ENCODE peak calls at places on chromosomes 4 and X, in seven cellular contexts. J is A673, R is osteoblast, S is ovary, A is fibroblast of lung, Y is tibial artery, W is fibroblast of mammary gland. E is an unnamed sample.

GRCh38 chr4:1246901-1247810 is 1.8 kb downstream of the CTBP1 start:
- DNase-seq in Y (peak), S (peak), R (peak), A (no peak), J (peak), W (no peak), E (no peak)

GRCh38 chr4:138978600-138978999 is 37.0 kb upstream of the NOCT start:
- DNase-seq in R (no peak), W (no peak), Y (no peak), A (no peak), S (no peak), J (no peak), E (no peak)

GRCh38 chrX:37420756-37421155 is 71.6 kb downstream of the PRRG1 start:
- DNase-seq in J (no peak), R (no peak), S (no peak), Y (no peak), W (no peak), A (peak), E (no peak)

GRCh38 chr4:17236686-17237085 is 275.2 kb downstream of the QDPR start:
- DNase-seq in S (no peak), R (no peak), W (peak), J (no peak), Y (no peak), A (peak), E (peak)

GRCh38 chr4:175509320-175509719 is 302.7 kb downstream of the GPM6A start:
- DNase-seq in W (peak), J (peak), S (no peak), R (no peak), Y (no peak), A (no peak), E (no peak)

GRCh38 chr4:125382995-125383394 is 68.2 kb downstream of the FAT4 start:
- DNase-seq in A (peak), S (no peak), W (no peak), J (no peak), R (no peak), Y (no peak), E (no peak)

GRCh38 chrX:16202943-16203342 is 35.7 kb downstream of the MAGEB17 start:
- DNase-seq in S (no peak), R (no peak), J (no peak), Y (no peak), A (no peak), W (no peak), E (no peak)

GRCh38 chrX:46573896-46574336 is 351 bp downstream of the CHST7 start:
- DNase-seq in J (peak), R (peak), Y (peak), S (peak), W (peak), A (peak), E (no peak)

GRCh38 chr4:76979236-76979635 is 29.7 kb downstream of the SEPTIN11 start:
- DNase-seq in Y (no peak), A (no peak), S (no peak), J (no peak), R (no peak), W (no peak), E (no peak)

GRCh38 chrX:50813843-50814661 is at the start of gene SHROOM4:
- DNase-seq in W (peak), Y (peak), J (peak), A (peak), S (peak), R (peak), E (no peak)

GRCh38 chrX:132263127-132263526 is 43.9 kb upstream of the RAP2C start:
- DNase-seq in W (no peak), R (no peak), S (no peak), Y (no peak), A (no peak), J (no peak), E (no peak)

GRCh38 chr4:23978031-23978430 is 88.2 kb upstream of the PPARGC1A start:
- DNase-seq in J (no peak), A (peak), S (no peak), W (no peak), Y (no peak), R (no peak), E (no peak)

GRCh38 chrX:75522565-75523411 is at the start of gene ZDHHC15:
- DNase-seq in J (peak), R (peak), W (peak), Y (peak), S (peak), A (peak), E (no peak)
- H3K4me3 ChIP-seq in J (no peak), R (peak), W (no peak), Y (peak), S (peak), A (peak), E (no peak)

DNA sequence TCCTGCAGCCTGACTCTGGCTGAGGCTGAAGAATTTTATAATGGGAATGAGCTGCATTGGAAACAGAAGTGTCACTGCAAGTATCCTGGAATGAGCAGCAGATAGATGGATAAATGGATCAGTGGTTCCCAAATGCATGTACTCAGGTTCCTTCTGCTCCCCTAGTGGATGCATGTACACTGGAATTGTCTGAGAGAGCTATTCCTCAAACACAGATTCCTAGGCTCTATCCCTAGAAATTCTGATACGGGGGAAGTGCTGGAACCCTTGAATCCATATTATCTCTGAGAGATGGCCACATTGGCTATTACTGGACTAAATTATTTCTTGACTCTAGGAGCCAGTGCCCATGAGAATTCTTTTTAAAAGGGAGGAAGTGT is 64.8 kb downstream of the TMEM131L start:
- DNase-seq in A (no peak), W (no peak), Y (no peak), S (no peak), R (no peak), J (no peak), E (no peak)
- TF ChIP-seq CTCF in A (peak), W (peak), Y (peak), S (no peak), R (peak), J (peak), E (peak)

GRCh38 chrX:32687379-32687778 is 524.0 kb downstream of the DMD start:
- DNase-seq in Y (no peak), R (no peak), S (no peak), A (no peak), W (no peak), J (peak), E (no peak)
- H3K4me3 ChIP-seq in Y (no peak), R (no peak), S (no peak), A (no peak), W (no peak), J (no peak), E (no peak)

DNA sequence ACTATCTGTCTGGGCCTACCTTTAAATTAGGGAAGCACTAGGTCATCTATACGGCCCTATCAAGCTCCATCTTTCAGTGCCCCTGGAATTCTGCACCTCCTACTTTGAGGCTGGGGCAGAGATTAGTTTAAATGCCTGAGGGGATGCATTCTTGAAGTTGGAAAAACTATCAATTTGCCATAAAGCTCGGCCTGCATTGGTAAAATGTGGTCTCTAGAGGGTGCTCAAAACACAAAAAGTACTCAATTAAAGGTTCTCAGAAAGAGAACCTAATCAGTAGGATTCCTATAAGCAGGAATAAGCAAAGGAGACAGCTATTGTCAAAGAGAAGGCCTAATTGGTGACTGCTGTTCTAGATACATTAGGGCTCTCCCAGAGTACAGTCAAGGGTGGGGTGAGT is 111.7 kb downstream of the AMER1 start:
- DNase-seq in W (peak), R (no peak), A (no peak), J (peak), Y (no peak), S (no peak), E (no peak)
- TF ChIP-seq CTCF in W (peak), R (peak), A (no peak), J (peak), Y (peak), S (no peak), E (peak)

DNA sequence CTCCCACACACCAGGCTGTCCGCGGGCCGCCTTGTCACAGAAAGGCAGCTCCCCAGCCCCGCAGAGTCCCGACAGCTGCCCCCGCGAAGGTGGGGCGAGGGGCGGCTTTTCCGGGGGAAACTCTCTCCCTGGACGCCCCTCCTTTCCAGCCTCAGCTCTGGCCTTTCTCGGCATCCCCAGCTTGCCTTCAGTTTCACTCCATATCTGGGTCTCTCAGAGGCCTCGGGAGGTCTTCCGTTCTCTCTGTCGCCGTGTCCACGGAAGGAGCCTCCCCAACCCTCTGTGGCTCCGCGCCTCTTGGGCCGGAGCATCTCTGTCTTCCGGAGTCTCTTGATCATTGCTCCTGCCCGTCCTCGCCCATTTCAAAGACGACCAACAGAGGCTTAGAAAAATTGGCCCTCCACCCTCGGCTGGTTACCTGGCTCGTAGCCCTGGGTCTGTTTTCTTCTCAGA is 6.1 kb upstream of the MSX1 start:
- DNase-seq in R (peak), W (no peak), J (no peak), Y (peak), S (no peak), A (no peak), E (no peak)
- H3K4me3 ChIP-seq in R (peak), W (peak), J (peak), Y (peak), S (peak), A (peak), E (peak)

DNA sequence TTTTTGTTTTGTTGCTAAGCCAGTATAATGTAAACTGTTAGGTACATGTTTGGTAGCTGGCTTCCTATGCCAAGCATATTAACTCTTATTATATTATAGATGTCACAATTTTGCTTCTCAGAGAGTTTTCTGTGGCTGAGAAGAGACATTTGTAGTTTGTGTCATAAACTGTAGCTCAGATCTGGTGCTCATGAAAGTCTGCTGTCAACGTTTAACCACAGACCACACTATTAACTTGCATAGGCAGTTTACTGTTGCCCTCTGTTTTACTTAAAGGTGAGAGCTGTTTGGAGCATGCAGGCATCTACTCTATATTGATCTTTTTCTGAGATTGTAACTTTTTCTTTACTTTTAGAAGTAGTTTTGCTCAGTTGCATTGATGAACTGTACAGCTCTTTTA is 166.8 kb downstream of the TLL1 start:
- DNase-seq in Y (no peak), J (no peak), S (no peak), A (no peak), W (no peak), R (no peak), E (no peak)
- TF ChIP-seq CTCF in Y (no peak), J (no peak), S (no peak), A (no peak), W (no peak), R (no peak), E (no peak)

DNA sequence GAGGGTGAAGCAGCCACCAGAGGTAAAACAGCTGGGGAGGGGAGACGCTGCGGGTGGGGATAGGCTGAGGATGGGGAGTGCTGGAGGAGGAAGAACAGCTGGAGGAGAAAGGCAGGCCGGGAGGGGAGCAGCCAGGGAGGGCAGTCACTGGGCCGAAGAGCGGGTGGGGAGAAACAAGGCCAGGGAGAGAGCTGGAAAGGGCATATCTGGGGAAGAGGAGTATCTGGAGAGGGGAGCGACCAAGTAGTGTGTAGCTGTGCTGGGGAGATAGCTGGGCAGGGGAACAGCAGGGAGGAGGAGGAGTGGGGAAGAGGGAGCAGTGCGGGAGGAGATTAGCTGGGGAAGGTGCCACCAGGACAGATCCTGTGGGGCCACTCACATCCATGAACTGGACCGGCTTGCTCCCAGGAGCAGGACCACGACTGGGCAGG is 2.7 kb downstream of the SLC38A5 start:
- DNase-seq in A (no peak), S (peak), Y (no peak), J (no peak), R (peak), W (no peak), E (no peak)
- H3K4me3 ChIP-seq in A (peak), S (no peak), Y (no peak), J (peak), R (peak), W (peak), E (peak)

GRCh38 chr4:97987019-97987648 is 156.1 kb downstream of the STPG2 start:
- DNase-seq in R (no peak), S (no peak), Y (no peak), A (peak), J (peak), W (peak), E (no peak)
- TF ChIP-seq CTCF in R (peak), S (no peak), Y (peak), A (peak), J (peak), W (peak), E (peak)

DNA sequence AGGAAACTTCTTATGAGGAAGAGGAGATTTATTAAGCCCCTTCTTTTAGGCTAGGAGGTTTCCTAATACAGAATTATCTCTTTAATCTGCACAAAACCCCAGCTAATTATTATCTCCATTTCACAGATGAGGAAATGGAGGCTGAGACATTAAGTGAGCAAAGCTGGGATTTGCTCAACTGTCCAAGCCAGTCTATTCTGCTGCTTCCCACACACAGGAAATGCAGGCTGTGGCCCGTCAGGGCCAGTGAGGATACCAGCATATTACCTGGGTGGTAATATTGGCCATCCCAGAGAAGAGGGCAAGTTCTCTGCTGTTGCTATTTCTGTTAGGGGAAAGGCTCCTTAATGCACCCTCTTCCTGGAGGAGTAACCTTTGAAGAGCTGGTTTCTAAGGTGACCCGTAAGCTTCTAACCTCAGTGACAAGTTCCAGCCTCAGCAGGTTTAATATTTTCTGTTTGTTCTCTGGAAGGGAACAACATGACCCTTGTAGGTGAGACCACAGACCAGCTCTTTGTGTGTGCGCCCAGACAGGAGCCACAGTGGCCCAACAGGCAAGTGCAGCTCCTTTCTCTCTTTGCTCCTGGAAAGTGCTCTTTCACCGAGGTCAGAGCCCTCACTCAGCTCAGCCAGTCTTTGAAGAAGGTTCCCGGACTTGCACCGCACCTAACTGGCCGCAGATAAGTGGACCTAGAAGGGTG is 35.6 kb downstream of the TBC1D9 start:
- DNase-seq in W (no peak), J (no peak), Y (no peak), A (no peak), S (no peak), R (no peak), E (no peak)
- H3K4me3 ChIP-seq in W (no peak), J (no peak), Y (no peak), A (no peak), S (no peak), R (peak), E (no peak)